ENCODE peak calls at places on chromosome 14, in four cellular contexts. Q is HepG2, X is WTC11, A is GM12878. U is an unnamed sample.

GRCh38 chr14:97602438-97603117 is 805.4 kb downstream of the VRK1 start:
- DNase-seq in X (no peak), Q (no peak), A (no peak), U (no peak)

GRCh38 chr14:89921896-89922548 is 32.5 kb downstream of the EFCAB11 start:
- DNase-seq in Q (no peak), X (no peak), A (no peak), U (no peak)

GRCh38 chr14:28294834-28295440 is 471.6 kb upstream of the FOXG1 start:
- DNase-seq in Q (peak; percentile 27), X (no peak), A (no peak), U (no peak)

GRCh38 chr14:99481745-99482099 is 513 bp downstream of the CCNK start:
- DNase-seq in Q (no peak), A (no peak), X (no peak), U (peak; percentile 12)

GRCh38 chr14:103724116-103724515 is 8.5 kb downstream of the ZFYVE21 start:
- DNase-seq in A (no peak), Q (no peak), X (no peak), U (peak; percentile 28)

GRCh38 chr14:45198551-45198950 is 54.5 kb downstream of the MIS18BP1 start:
- DNase-seq in A (no peak), Q (no peak), X (no peak), U (no peak)

GRCh38 chr14:99995700-99996356 is 69.4 kb upstream of the EVL start:
- DNase-seq in X (peak; percentile 83), Q (peak; percentile 55), A (peak; percentile 89), U (peak; percentile 45)

GRCh38 chr14:89340200-89340667 is 76.8 kb downstream of the FOXN3 start:
- DNase-seq in Q (peak; percentile 76), A (no peak), X (no peak), U (no peak)

GRCh38 chr14:22865424-22866215 is 5.9 kb upstream of the LRP10 start:
- DNase-seq in Q (no peak), A (no peak), X (peak; percentile 84), U (peak; percentile 59)

GRCh38 chr14:100528962-100529560 is 58.2 kb downstream of the BEGAIN start:
- DNase-seq in A (no peak), X (peak; percentile 5), Q (no peak), U (no peak)

GRCh38 chr14:100132903-100133510 is 26.4 kb downstream of the DEGS2 start:
- DNase-seq in A (no peak), X (no peak), Q (no peak), U (no peak)

GRCh38 chr14:105495101-105495989 is 4.3 kb downstream of the TEDC1 start:
- DNase-seq in X (no peak), Q (no peak), A (no peak), U (no peak)
- TF ChIP-seq CREM in X (no peak), Q (no peak), A (no peak), U (no peak)

DNA sequence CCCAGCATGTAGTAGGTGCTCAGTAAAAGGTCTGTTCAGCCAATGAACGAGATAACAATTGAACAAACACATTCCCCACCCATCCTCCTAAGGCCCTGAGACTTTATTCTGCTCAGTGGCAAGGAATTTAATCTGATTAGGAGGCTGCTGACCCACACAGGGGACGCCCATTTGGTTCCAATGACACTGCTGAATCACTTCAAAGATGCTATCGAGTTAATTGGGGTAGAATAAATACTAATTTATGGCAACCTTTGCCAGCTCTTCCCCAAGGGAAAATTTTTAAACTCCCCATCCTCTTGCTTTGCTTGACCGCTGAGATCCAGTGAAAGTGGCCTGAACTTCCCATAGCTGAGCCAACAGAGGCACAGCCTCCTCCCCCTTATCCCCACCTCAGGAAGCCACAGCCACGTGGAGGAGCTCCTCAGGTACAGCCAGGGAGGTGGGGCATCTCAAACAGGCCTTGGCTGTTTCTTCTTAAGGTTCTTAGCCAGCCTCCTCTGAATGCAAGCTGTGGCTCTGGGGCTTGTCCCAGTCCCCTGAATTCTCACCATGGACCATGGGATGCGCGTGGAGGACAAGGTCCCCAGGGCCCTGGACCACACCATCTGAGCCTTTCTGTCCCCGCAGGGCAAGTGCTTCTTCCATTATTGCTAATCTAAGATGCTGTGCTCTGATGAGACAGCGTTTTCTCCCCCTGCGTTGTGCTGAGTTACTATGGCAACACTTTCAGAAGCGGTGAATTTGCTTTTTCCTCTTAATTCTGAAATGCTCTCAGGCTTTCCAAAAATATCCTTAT is 26.7 kb downstream of the C14orf132 start:
- DNase-seq in A (no peak), Q (no peak), X (no peak), U (no peak)
- TF ChIP-seq CREM in A (no peak), Q (no peak), X (no peak), U (no peak)

DNA sequence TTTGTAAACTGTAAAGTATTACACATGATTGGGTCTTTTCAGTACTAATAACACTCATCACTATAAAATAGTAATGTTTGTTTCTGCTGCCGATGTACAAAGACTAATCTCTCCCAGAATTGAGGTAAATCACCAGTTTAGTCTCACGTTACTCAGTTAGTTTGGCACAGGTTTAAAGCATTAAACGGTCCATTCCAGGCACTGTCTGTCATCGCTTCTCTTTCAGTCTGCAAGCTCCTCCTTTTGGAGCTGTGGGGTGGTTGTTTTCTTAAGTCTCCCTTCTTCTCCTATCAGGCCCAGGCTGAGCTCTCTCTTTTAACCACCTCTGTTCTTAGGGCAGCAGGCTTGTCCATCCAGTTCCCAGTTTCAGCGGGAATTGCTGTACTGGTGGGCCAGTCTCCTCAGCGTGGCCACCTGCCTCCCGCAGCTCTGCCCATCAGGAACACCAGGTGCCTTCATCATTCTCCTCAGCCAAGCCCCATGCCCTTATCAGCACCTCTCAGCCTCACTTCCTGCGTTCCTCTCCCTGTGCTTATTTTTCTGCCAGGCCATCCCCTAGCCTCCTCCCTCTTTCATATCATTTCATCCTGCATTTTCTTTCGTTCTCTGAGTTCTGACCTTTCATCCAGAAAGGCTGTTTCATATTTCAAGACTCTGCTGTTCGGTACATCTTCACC is 149.0 kb downstream of the TGFB3 start:
- DNase-seq in A (no peak), X (no peak), Q (no peak), U (peak; percentile 77)
- TF ChIP-seq CREM in A (no peak), X (no peak), Q (no peak), U (peak; percentile 15)

GRCh38 chr14:94173885-94174621 is at the start of gene PPP4R4:
- DNase-seq in Q (peak; percentile 89), A (no peak), X (peak; percentile 98), U (peak; percentile 93)

GRCh38 chr14:94171208-94171607 is 2.9 kb upstream of the PPP4R4 start:
- DNase-seq in Q (no peak), A (no peak), X (no peak), U (no peak)

GRCh38 chr14:94172545-94172944 is 1.6 kb upstream of the PPP4R4 start:
- DNase-seq in Q (no peak), X (no peak), A (no peak), U (no peak)

GRCh38 chr14:94173471-94173884 is 644 bp upstream of the PPP4R4 start:
- DNase-seq in X (peak; percentile 31), Q (no peak), A (no peak), U (no peak)

GRCh38 chr14:94170151-94170550 is 4.0 kb upstream of the PPP4R4 start:
- DNase-seq in Q (no peak), A (no peak), X (no peak), U (no peak)
- TF ChIP-seq CREM in Q (no peak), A (no peak), X (no peak), U (no peak)

GRCh38 chr14:101559624-101560533 is 1.4 kb upstream of the DIO3 start:
- DNase-seq in X (peak; percentile 60), A (no peak), Q (no peak), U (no peak)
- TF ChIP-seq CREM in X (no peak), A (no peak), Q (no peak), U (no peak)

DNA sequence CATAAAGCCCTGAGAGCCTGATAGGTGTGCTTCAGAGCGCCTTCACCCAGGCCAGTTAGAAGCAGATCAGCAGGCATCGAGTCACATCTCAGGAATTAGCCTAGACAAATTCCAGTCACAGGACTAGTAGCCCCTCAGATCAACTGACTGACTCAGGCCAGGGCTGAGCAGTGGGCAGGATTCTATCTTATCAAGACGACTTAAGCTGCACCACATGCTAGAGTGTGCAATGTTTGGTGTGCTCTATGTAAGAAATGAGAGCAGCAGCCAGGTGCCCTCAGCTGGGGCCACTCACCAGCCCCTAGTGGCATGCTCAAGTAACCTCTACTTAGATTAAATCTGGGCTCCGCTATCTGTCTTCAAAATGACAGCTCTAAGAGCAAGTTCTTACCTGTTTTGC is 19.7 kb upstream of the NGB start:
- DNase-seq in A (no peak), Q (no peak), X (no peak), U (no peak)
- TF ChIP-seq CREM in A (no peak), Q (no peak), X (no peak), U (no peak)

GRCh38 chr14:73474952-73475351 is 15.8 kb upstream of the RIOX1 start:
- DNase-seq in Q (no peak), X (no peak), A (no peak), U (no peak)

GRCh38 chr14:73476451-73476905 is 14.3 kb upstream of the RIOX1 start:
- DNase-seq in A (no peak), X (no peak), Q (no peak), U (no peak)

GRCh38 chr14:73468808-73469386 is 10.6 kb upstream of the NUMB start:
- DNase-seq in X (no peak), A (no peak), Q (no peak), U (no peak)

GRCh38 chr14:73471582-73472181 is 13.3 kb upstream of the NUMB start:
- DNase-seq in X (no peak), Q (no peak), A (no peak), U (no peak)

GRCh38 chr14:73472182-73473114 is 14.1 kb upstream of the NUMB start:
- DNase-seq in A (peak; percentile 57), Q (peak; percentile 64), X (no peak), U (peak; percentile 44)
- TF ChIP-seq CREM in A (no peak), Q (no peak), X (no peak), U (no peak)

DNA sequence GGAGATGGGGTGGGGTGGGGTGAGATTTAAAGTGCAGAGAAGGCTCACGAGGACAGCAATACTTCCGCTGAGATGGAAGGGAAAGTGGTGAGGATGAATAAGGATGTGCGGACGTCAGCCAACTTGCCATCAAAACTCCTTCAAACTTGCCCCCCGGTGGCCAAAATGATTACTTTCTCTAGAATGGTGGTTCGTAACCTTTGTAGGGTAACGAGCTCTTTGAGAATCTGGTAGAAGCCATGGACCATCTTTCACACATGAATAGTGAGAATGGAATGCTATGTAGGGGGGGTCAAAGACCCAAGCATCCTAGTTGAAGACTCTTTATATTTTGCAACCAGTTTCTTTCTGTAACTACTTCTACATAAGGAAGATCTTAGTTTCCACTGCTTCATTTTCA is 245.9 kb upstream of the DDHD1 start:
- DNase-seq in Q (no peak), A (no peak), X (peak; percentile 58), U (peak; percentile 1)
- TF ChIP-seq CREM in Q (no peak), A (no peak), X (no peak), U (no peak)